ENCODE peak calls at places on chromosomes 6 and 20, in ten cellular contexts. One of them, this sample, is unnamed.

GRCh38 chr6:147310511-147310910 is 106.3 kb downstream of the STXBP5 start:
- DNase-seq in HEK293T: no peak
- DNase-seq in NCI-H510A treated with DMSO at 0.1 percent for 48 hours: no peak
- DNase-seq in anterior cingulate cortex: no peak
- DNase-seq in IMR-90: no peak
- DNase-seq in progenitor cell of endocrine pancreas: no peak
- DNase-seq in stomach: no peak
- DNase-seq in amniotic stem cell: no peak
- DNase-seq in NCI-H748 treated with DMSO at 0.1 percent for 48 hours: no peak
- DNase-seq in globus pallidus: no peak
- DNase-seq in this sample: no peak

GRCh38 chr20:12199703-12200102 is 282.0 kb downstream of the BTBD3 start:
- DNase-seq in HEK293T: no peak
- DNase-seq in NCI-H510A treated with DMSO at 0.1 percent for 48 hours: no peak
- DNase-seq in anterior cingulate cortex: no peak
- DNase-seq in IMR-90: no peak
- DNase-seq in progenitor cell of endocrine pancreas: no peak
- DNase-seq in stomach: no peak
- DNase-seq in amniotic stem cell: no peak
- DNase-seq in NCI-H748 treated with DMSO at 0.1 percent for 48 hours: no peak
- DNase-seq in globus pallidus: no peak
- DNase-seq in this sample: no peak

GRCh38 chr6:75489025-75489424 is 4.6 kb downstream of the FILIP1 start:
- DNase-seq in HEK293T: no peak
- DNase-seq in NCI-H510A treated with DMSO at 0.1 percent for 48 hours: no peak
- DNase-seq in anterior cingulate cortex: no peak
- DNase-seq in IMR-90: peak
- DNase-seq in progenitor cell of endocrine pancreas: no peak
- DNase-seq in stomach: no peak
- DNase-seq in amniotic stem cell: no peak
- DNase-seq in NCI-H748 treated with DMSO at 0.1 percent for 48 hours: no peak
- DNase-seq in globus pallidus: no peak
- DNase-seq in this sample: no peak

GRCh38 chr20:15399781-15400180 is 1062.4 kb upstream of the FLRT3 start:
- DNase-seq in HEK293T: no peak
- DNase-seq in NCI-H510A treated with DMSO at 0.1 percent for 48 hours: no peak
- DNase-seq in anterior cingulate cortex: no peak
- DNase-seq in IMR-90: no peak
- DNase-seq in progenitor cell of endocrine pancreas: no peak
- DNase-seq in stomach: no peak
- DNase-seq in amniotic stem cell: no peak
- DNase-seq in NCI-H748 treated with DMSO at 0.1 percent for 48 hours: no peak
- DNase-seq in globus pallidus: no peak
- DNase-seq in this sample: no peak

GRCh38 chr20:53091789-53092188 is 119.6 kb downstream of the TSHZ2 start:
- DNase-seq in HEK293T: no peak
- DNase-seq in NCI-H510A treated with DMSO at 0.1 percent for 48 hours: no peak
- DNase-seq in anterior cingulate cortex: no peak
- DNase-seq in IMR-90: no peak
- DNase-seq in progenitor cell of endocrine pancreas: no peak
- DNase-seq in stomach: no peak
- DNase-seq in amniotic stem cell: no peak
- DNase-seq in NCI-H748 treated with DMSO at 0.1 percent for 48 hours: no peak
- DNase-seq in globus pallidus: no peak
- DNase-seq in this sample: no peak

GRCh38 chr6:146369866-146370265 is 173.8 kb upstream of the RAB32 start:
- DNase-seq in HEK293T: no peak
- DNase-seq in NCI-H510A treated with DMSO at 0.1 percent for 48 hours: no peak
- DNase-seq in anterior cingulate cortex: no peak
- DNase-seq in IMR-90: no peak
- DNase-seq in progenitor cell of endocrine pancreas: no peak
- DNase-seq in stomach: no peak
- DNase-seq in amniotic stem cell: no peak
- DNase-seq in NCI-H748 treated with DMSO at 0.1 percent for 48 hours: no peak
- DNase-seq in globus pallidus: no peak
- DNase-seq in this sample: no peak

GRCh38 chr20:13723015-13723414 is 61.7 kb downstream of the ESF1 start:
- DNase-seq in HEK293T: no peak
- DNase-seq in NCI-H510A treated with DMSO at 0.1 percent for 48 hours: no peak
- DNase-seq in anterior cingulate cortex: no peak
- DNase-seq in IMR-90: no peak
- DNase-seq in progenitor cell of endocrine pancreas: no peak
- DNase-seq in stomach: no peak
- DNase-seq in amniotic stem cell: no peak
- DNase-seq in NCI-H748 treated with DMSO at 0.1 percent for 48 hours: no peak
- DNase-seq in globus pallidus: no peak
- DNase-seq in this sample: no peak

GRCh38 chr6:1641391-1641790 is 31.7 kb downstream of the FOXC1 start:
- DNase-seq in HEK293T: no peak
- DNase-seq in NCI-H510A treated with DMSO at 0.1 percent for 48 hours: peak
- DNase-seq in anterior cingulate cortex: no peak
- DNase-seq in IMR-90: no peak
- DNase-seq in progenitor cell of endocrine pancreas: no peak
- DNase-seq in stomach: peak
- DNase-seq in amniotic stem cell: no peak
- DNase-seq in NCI-H748 treated with DMSO at 0.1 percent for 48 hours: no peak
- DNase-seq in globus pallidus: no peak
- DNase-seq in this sample: no peak

GRCh38 chr6:12804967-12805645 is 88.5 kb downstream of the PHACTR1 start:
- DNase-seq in HEK293T: no peak
- DNase-seq in NCI-H510A treated with DMSO at 0.1 percent for 48 hours: no peak
- DNase-seq in anterior cingulate cortex: no peak
- DNase-seq in IMR-90: no peak
- DNase-seq in progenitor cell of endocrine pancreas: no peak
- DNase-seq in stomach: no peak
- DNase-seq in amniotic stem cell: no peak
- DNase-seq in NCI-H748 treated with DMSO at 0.1 percent for 48 hours: no peak
- DNase-seq in globus pallidus: no peak
- DNase-seq in this sample: no peak

GRCh38 chr6:12958052-12958706 is 241.6 kb downstream of the PHACTR1 start:
- DNase-seq in HEK293T: no peak
- DNase-seq in NCI-H510A treated with DMSO at 0.1 percent for 48 hours: no peak
- DNase-seq in anterior cingulate cortex: no peak
- DNase-seq in IMR-90: no peak
- DNase-seq in progenitor cell of endocrine pancreas: no peak
- DNase-seq in stomach: no peak
- DNase-seq in amniotic stem cell: no peak
- DNase-seq in NCI-H748 treated with DMSO at 0.1 percent for 48 hours: no peak
- DNase-seq in globus pallidus: peak
- DNase-seq in this sample: no peak

This sample was measured in SK-N-DZ.